ENCODE peak calls at places on chromosomes 12 and 14, in seven cellular contexts. O is K562, S is left ventricle myocardium inferior, G is GM23248, V is fibroblast of lung, J is heart right ventricle, R is heart left ventricle. D is an unnamed sample.

GRCh38 chr12:32897276-32897615 is 669 bp upstream of the PKP2 start:
- DNase-seq in O (no peak), S (no peak), G (no peak), V (peak), J (no peak), R (no peak), D (no peak)

GRCh38 chr12:126727656-126728055 is 1539.3 kb upstream of the TMEM132C start:
- DNase-seq in O (no peak), S (no peak), G (no peak), V (no peak), J (no peak), R (no peak), D (no peak)

GRCh38 chr14:23071244-23071974 is 14.1 kb upstream of the CDH24 start:
- DNase-seq in O (peak), S (peak), G (peak), V (peak), J (peak), R (peak), D (no peak)

GRCh38 chr12:6553051-6553868 is 2.6 kb downstream of the IFFO1 start:
- DNase-seq in O (no peak), S (peak), G (peak), V (peak), J (peak), R (peak), D (peak)

GRCh38 chr12:131511391-131511802 is 199.5 kb upstream of the SFSWAP start:
- DNase-seq in O (no peak), S (no peak), G (peak), V (no peak), J (no peak), R (no peak), D (peak)

GRCh38 chr14:31465113-31465512 is 7.8 kb upstream of the DTD2 start:
- DNase-seq in O (no peak), S (no peak), G (peak), V (peak), J (no peak), R (no peak), D (no peak)

GRCh38 chr12:57744194-57744776 is 554 bp upstream of the TSPAN31 start:
- DNase-seq in O (peak), S (peak), G (peak), V (peak), J (peak), R (peak), D (no peak)

GRCh38 chr14:104311358-104311757 is 173.0 kb downstream of the KIF26A start:
- DNase-seq in O (no peak), S (no peak), G (no peak), V (no peak), J (no peak), R (no peak), D (no peak)

GRCh38 chr14:75645051-75645450 is 15.6 kb downstream of the ERG28 start:
- DNase-seq in O (no peak), S (no peak), G (no peak), V (no peak), J (no peak), R (no peak), D (no peak)

GRCh38 chr14:88987516-88987915 is 163.1 kb downstream of the TTC8 start:
- DNase-seq in O (no peak), S (no peak), G (no peak), V (no peak), J (no peak), R (no peak), D (no peak)

GRCh38 chr14:32078030-32078793 is 1.1 kb downstream of the ARHGAP5 start:
- DNase-seq in O (peak), S (peak), G (peak), V (peak), J (peak), R (peak), D (no peak)

GRCh38 chr12:52789637-52790426 is 6.1 kb downstream of the KRT3 start:
- DNase-seq in O (peak), S (no peak), G (peak), V (no peak), J (no peak), R (no peak), D (no peak)

GRCh38 chr12:116919247-116919671 is 8.5 kb downstream of the FBXW8 start:
- DNase-seq in O (peak), S (no peak), G (no peak), V (no peak), J (no peak), R (no peak), D (no peak)

GRCh38 chr12:68611094-68611818 is 557 bp downstream of the RAP1B start:
- DNase-seq in O (peak), S (peak), G (peak), V (peak), J (peak), R (peak), D (peak)

GRCh38 chr14:92863281-92863680 is 59.7 kb upstream of the CHGA start:
- DNase-seq in O (no peak), S (no peak), G (no peak), V (no peak), J (no peak), R (no peak), D (no peak)

GRCh38 chr12:87756721-87757120 is 272.5 kb downstream of the C12orf50 start:
- DNase-seq in O (no peak), S (no peak), G (no peak), V (peak), J (no peak), R (no peak), D (no peak)

GRCh38 chr12:2384533-2385328 is 331.9 kb downstream of the CACNA1C start:
- DNase-seq in O (no peak), S (no peak), G (peak), V (peak), J (peak), R (no peak), D (no peak)

GRCh38 chr12:49188205-49188915 is 520 bp downstream of the TUBA1A start:
- DNase-seq in O (peak), S (peak), G (peak), V (peak), J (peak), R (peak), D (peak)

GRCh38 chr12:127964717-127965116 is 302.3 kb upstream of the TMEM132C start:
- DNase-seq in O (no peak), S (no peak), G (peak), V (no peak), J (no peak), R (no peak), D (no peak)

GRCh38 chr14:22994762-22995275 is 12.5 kb upstream of the AJUBA start:
- DNase-seq in O (peak), S (no peak), G (peak), V (peak), J (peak), R (no peak), D (no peak)

GRCh38 chr14:36207500-36207899 is 31.0 kb upstream of the PTCSC3 start:
- DNase-seq in O (no peak), S (no peak), G (peak), V (peak), J (no peak), R (no peak), D (no peak)

GRCh38 chr14:31297701-31298344 is 90.2 kb upstream of the HECTD1 start:
- DNase-seq in O (no peak), S (no peak), G (peak), V (no peak), J (no peak), R (no peak), D (no peak)

GRCh38 chr12:1201886-1202285 is 210.9 kb downstream of the ERC1 start:
- DNase-seq in O (no peak), S (no peak), G (no peak), V (no peak), J (no peak), R (no peak), D (no peak)

GRCh38 chr12:79934309-79935020 is 432 bp downstream of the PPP1R12A start:
- DNase-seq in O (peak), S (no peak), G (no peak), V (peak), J (peak), R (peak), D (peak)

GRCh38 chr14:39023939-39024871 is 78.8 kb downstream of the SEC23A start:
- DNase-seq in O (no peak), S (no peak), G (no peak), V (no peak), J (no peak), R (no peak), D (no peak)

GRCh38 chr12:90959538-90960139 is 4.7 kb upstream of the CCER1 start:
- DNase-seq in O (peak), S (no peak), G (peak), V (peak), J (peak), R (no peak), D (no peak)

GRCh38 chr14:75547552-75548250 is 25.4 kb downstream of the BATF start:
- DNase-seq in O (no peak), S (no peak), G (no peak), V (no peak), J (no peak), R (no peak), D (no peak)

GRCh38 chr12:121964813-121965643 is 46.6 kb downstream of the CFAP251 start:
- DNase-seq in O (no peak), S (no peak), G (peak), V (peak), J (no peak), R (no peak), D (no peak)

GRCh38 chr14:36835145-36835544 is 173.5 kb downstream of the PAX9 start:
- DNase-seq in O (no peak), S (no peak), G (no peak), V (no peak), J (no peak), R (no peak), D (no peak)

GRCh38 chr14:83994020-83994419 is 1535.9 kb upstream of the FLRT2 start:
- DNase-seq in O (no peak), S (no peak), G (no peak), V (peak), J (no peak), R (no peak), D (no peak)

DNA sequence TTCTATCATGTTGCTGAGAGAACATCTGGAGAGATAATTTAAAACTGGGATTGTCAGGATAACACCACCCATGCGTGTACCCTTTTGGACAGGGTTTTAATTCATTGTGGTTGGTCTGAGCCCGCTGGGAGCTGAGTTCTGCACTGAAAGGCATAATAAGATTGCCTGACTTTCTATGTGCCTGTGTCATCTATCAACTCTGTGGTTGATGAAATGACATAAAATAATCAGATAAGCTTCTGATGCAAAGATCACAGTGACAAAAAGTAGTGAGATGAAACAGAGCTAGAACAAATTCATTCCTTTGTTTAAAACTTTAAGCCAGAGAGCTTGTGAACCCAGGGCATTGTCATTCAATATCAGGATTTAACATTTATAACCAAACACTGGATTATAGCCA is 98.7 kb downstream of the BBS10 start:
- DNase-seq in O (no peak), S (no peak), G (no peak), V (no peak), J (no peak), R (no peak), D (no peak)
- H3K27ac ChIP-seq in O (no peak), S (no peak), G (no peak), V (no peak), J (no peak), R (no peak), D (no peak)

DNA sequence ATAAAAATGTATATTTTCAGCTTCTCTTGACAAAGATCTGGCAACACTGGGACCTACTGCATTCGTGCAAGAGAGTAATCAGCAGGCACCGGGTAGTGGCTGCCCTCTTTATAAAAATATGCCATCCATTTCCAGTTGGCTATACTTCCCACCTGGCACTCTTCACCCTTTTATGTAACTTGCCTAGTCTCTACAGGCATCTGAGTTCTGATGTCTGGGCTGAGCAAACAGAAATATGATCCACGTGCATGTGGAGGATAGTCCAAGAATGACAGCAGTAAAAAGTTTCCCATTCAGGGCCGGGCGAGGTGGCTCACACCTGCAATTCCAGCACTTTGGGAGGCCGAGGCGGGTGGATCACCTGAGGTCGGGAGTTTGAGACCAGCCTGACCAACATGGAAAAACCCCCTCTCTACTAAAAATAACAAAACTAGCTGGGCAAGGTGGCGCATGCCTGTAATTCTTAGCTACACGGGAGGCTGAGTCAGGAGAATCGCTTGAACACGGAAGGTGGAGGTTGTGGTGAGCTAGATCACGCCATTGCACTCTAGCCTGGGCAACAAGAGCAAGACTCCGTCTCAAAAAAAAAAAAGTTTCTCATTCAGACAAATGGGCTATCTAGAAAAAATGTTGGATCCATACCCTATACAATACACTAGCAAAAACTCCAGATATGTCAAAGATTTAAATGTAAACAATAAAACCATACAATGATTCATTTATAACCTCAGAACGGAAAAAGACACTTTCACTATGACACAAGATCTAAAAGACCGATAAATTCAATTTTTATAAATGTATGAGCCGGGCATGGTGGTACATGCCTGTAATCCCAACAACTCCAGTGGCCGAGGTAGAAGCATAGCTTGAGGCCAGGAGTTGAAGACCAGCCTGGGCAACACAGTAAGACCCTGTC is 2.2 kb upstream of the SOS2 start:
- DNase-seq in O (no peak), S (no peak), G (no peak), V (no peak), J (peak), R (no peak), D (no peak)
- H3K27ac ChIP-seq in O (no peak), S (peak), G (no peak), V (no peak), J (no peak), R (peak), D (no peak)

GRCh38 chr14:54631016-54631415 is 64.1 kb downstream of the SAMD4A start:
- DNase-seq in O (no peak), S (no peak), G (no peak), V (no peak), J (no peak), R (no peak), D (no peak)
- H3K27ac ChIP-seq in O (no peak), S (no peak), G (no peak), V (no peak), J (no peak), R (no peak), D (no peak)

GRCh38 chr14:80609055-80609454 is 332.5 kb downstream of the CEP128 start:
- DNase-seq in O (no peak), S (no peak), G (no peak), V (no peak), J (no peak), R (no peak), D (no peak)
- H3K27ac ChIP-seq in O (no peak), S (peak), G (no peak), V (no peak), J (no peak), R (no peak), D (no peak)

GRCh38 chr12:113472191-113473190 is 820 bp upstream of the LHX5 start:
- DNase-seq in O (no peak), S (no peak), G (no peak), V (no peak), J (no peak), R (no peak), D (no peak)
- H3K27ac ChIP-seq in O (no peak), S (no peak), G (no peak), V (no peak), J (no peak), R (no peak), D (no peak)